ENCODE peak calls at places on chromosomes 16 and 17, in nine cellular contexts. One of them, this sample, is unnamed.

GRCh38 chr17:79615446-79615845 is 4.6 kb upstream of the RBFOX3 start:
- DNase-seq in RWPE1: no peak
- DNase-seq in GM04504: no peak
- DNase-seq in naive thymus-derived CD8-positive, alpha-beta T cell: no peak
- DNase-seq in tibial artery: no peak
- DNase-seq in fibroblast of the aortic adventitia: no peak
- DNase-seq in Calu3: no peak
- DNase-seq in caudate nucleus: no peak
- DNase-seq in DMS153: no peak
- DNase-seq in this sample: no peak

GRCh38 chr17:65366102-65366844 is 195.2 kb downstream of the AXIN2 start:
- DNase-seq in RWPE1: no peak
- DNase-seq in GM04504: no peak
- DNase-seq in naive thymus-derived CD8-positive, alpha-beta T cell: no peak
- DNase-seq in tibial artery: no peak
- DNase-seq in fibroblast of the aortic adventitia: no peak
- DNase-seq in Calu3: no peak
- DNase-seq in caudate nucleus: no peak
- DNase-seq in DMS153: no peak
- DNase-seq in this sample: no peak

GRCh38 chr17:48679385-48680096 is 42.8 kb downstream of the PRAC1 start:
- DNase-seq in RWPE1: no peak
- DNase-seq in GM04504: no peak
- DNase-seq in naive thymus-derived CD8-positive, alpha-beta T cell: no peak
- DNase-seq in tibial artery: no peak
- DNase-seq in fibroblast of the aortic adventitia: no peak
- DNase-seq in Calu3: no peak
- DNase-seq in caudate nucleus: no peak
- DNase-seq in DMS153: no peak
- DNase-seq in this sample: no peak

GRCh38 chr17:29091591-29092291 is 48.8 kb downstream of the PIPOX start:
- DNase-seq in RWPE1: no peak
- DNase-seq in GM04504: no peak
- DNase-seq in naive thymus-derived CD8-positive, alpha-beta T cell: no peak
- DNase-seq in tibial artery: no peak
- DNase-seq in fibroblast of the aortic adventitia: no peak
- DNase-seq in Calu3: no peak
- DNase-seq in caudate nucleus: no peak
- DNase-seq in DMS153: peak
- DNase-seq in this sample: no peak

GRCh38 chr16:24013054-24013636 is 177.4 kb downstream of the PRKCB start:
- DNase-seq in RWPE1: no peak
- DNase-seq in GM04504: no peak
- DNase-seq in naive thymus-derived CD8-positive, alpha-beta T cell: no peak
- DNase-seq in tibial artery: no peak
- DNase-seq in fibroblast of the aortic adventitia: no peak
- DNase-seq in Calu3: no peak
- DNase-seq in caudate nucleus: no peak
- DNase-seq in DMS153: no peak
- DNase-seq in this sample: no peak

GRCh38 chr17:43524945-43525575 is 21.1 kb downstream of the ETV4 start:
- DNase-seq in RWPE1: no peak
- DNase-seq in GM04504: no peak
- DNase-seq in naive thymus-derived CD8-positive, alpha-beta T cell: no peak
- DNase-seq in tibial artery: no peak
- DNase-seq in fibroblast of the aortic adventitia: peak
- DNase-seq in Calu3: no peak
- DNase-seq in caudate nucleus: no peak
- DNase-seq in DMS153: no peak
- DNase-seq in this sample: no peak

GRCh38 chr17:21379080-21379711 is 3.0 kb downstream of the KCNJ12 start:
- DNase-seq in RWPE1: no peak
- DNase-seq in GM04504: no peak
- DNase-seq in naive thymus-derived CD8-positive, alpha-beta T cell: no peak
- DNase-seq in tibial artery: no peak
- DNase-seq in fibroblast of the aortic adventitia: no peak
- DNase-seq in Calu3: no peak
- DNase-seq in caudate nucleus: no peak
- DNase-seq in DMS153: no peak
- DNase-seq in this sample: no peak

GRCh38 chr17:57338257-57338919 is 82.1 kb downstream of the MSI2 start:
- DNase-seq in RWPE1: no peak
- DNase-seq in GM04504: no peak
- DNase-seq in naive thymus-derived CD8-positive, alpha-beta T cell: no peak
- DNase-seq in tibial artery: no peak
- DNase-seq in fibroblast of the aortic adventitia: no peak
- DNase-seq in Calu3: no peak
- DNase-seq in caudate nucleus: no peak
- DNase-seq in DMS153: no peak
- DNase-seq in this sample: no peak

GRCh38 chr17:40574292-40574691 is 9.0 kb upstream of the CCR7 start:
- DNase-seq in RWPE1: no peak
- DNase-seq in GM04504: no peak
- DNase-seq in naive thymus-derived CD8-positive, alpha-beta T cell: no peak
- DNase-seq in tibial artery: no peak
- DNase-seq in fibroblast of the aortic adventitia: no peak
- DNase-seq in Calu3: no peak
- DNase-seq in caudate nucleus: no peak
- DNase-seq in DMS153: no peak
- DNase-seq in this sample: no peak

GRCh38 chr17:57517519-57518342 is 227.4 kb downstream of the CCDC182 start:
- DNase-seq in RWPE1: no peak
- DNase-seq in GM04504: no peak
- DNase-seq in naive thymus-derived CD8-positive, alpha-beta T cell: no peak
- DNase-seq in tibial artery: no peak
- DNase-seq in fibroblast of the aortic adventitia: no peak
- DNase-seq in Calu3: no peak
- DNase-seq in caudate nucleus: no peak
- DNase-seq in DMS153: no peak
- DNase-seq in this sample: no peak

GRCh38 chr16:54938351-54939346 is 8.0 kb downstream of the IRX5 start:
- DNase-seq in RWPE1: no peak
- DNase-seq in GM04504: peak
- DNase-seq in naive thymus-derived CD8-positive, alpha-beta T cell: no peak
- DNase-seq in tibial artery: no peak
- DNase-seq in fibroblast of the aortic adventitia: peak
- DNase-seq in Calu3: no peak
- DNase-seq in caudate nucleus: no peak
- DNase-seq in DMS153: no peak
- DNase-seq in this sample: no peak

GRCh38 chr17:76467809-76468633 is 618 bp downstream of the AANAT start:
- DNase-seq in RWPE1: no peak
- DNase-seq in GM04504: no peak
- DNase-seq in naive thymus-derived CD8-positive, alpha-beta T cell: no peak
- DNase-seq in tibial artery: no peak
- DNase-seq in fibroblast of the aortic adventitia: no peak
- DNase-seq in Calu3: no peak
- DNase-seq in caudate nucleus: no peak
- DNase-seq in DMS153: no peak
- DNase-seq in this sample: no peak

GRCh38 chr17:34883106-34884000 is 77.9 kb downstream of the CCT6B start:
- DNase-seq in RWPE1: no peak
- DNase-seq in GM04504: no peak
- DNase-seq in naive thymus-derived CD8-positive, alpha-beta T cell: no peak
- DNase-seq in tibial artery: peak
- DNase-seq in fibroblast of the aortic adventitia: no peak
- DNase-seq in Calu3: no peak
- DNase-seq in caudate nucleus: no peak
- DNase-seq in DMS153: no peak
- DNase-seq in this sample: no peak

GRCh38 chr17:10337136-10337535 is 35.7 kb downstream of the MYH13 start:
- DNase-seq in RWPE1: no peak
- DNase-seq in GM04504: peak
- DNase-seq in naive thymus-derived CD8-positive, alpha-beta T cell: no peak
- DNase-seq in tibial artery: no peak
- DNase-seq in fibroblast of the aortic adventitia: no peak
- DNase-seq in Calu3: no peak
- DNase-seq in caudate nucleus: no peak
- DNase-seq in DMS153: no peak
- DNase-seq in this sample: no peak

GRCh38 chr17:73257516-73257915 is 4.2 kb downstream of the CPSF4L start:
- DNase-seq in RWPE1: no peak
- DNase-seq in GM04504: no peak
- DNase-seq in naive thymus-derived CD8-positive, alpha-beta T cell: no peak
- DNase-seq in tibial artery: peak
- DNase-seq in fibroblast of the aortic adventitia: no peak
- DNase-seq in Calu3: no peak
- DNase-seq in caudate nucleus: no peak
- DNase-seq in DMS153: no peak
- DNase-seq in this sample: no peak

GRCh38 chr17:74748529-74749261 is at the start of gene NHERF1:
- DNase-seq in RWPE1: peak
- DNase-seq in GM04504: peak
- DNase-seq in naive thymus-derived CD8-positive, alpha-beta T cell: peak
- DNase-seq in tibial artery: peak
- DNase-seq in fibroblast of the aortic adventitia: peak
- DNase-seq in Calu3: peak
- DNase-seq in caudate nucleus: peak
- DNase-seq in DMS153: no peak
- DNase-seq in this sample: peak

GRCh38 chr17:42112552-42113176 is at the start of gene DHX58:
- DNase-seq in RWPE1: peak
- DNase-seq in GM04504: peak
- DNase-seq in naive thymus-derived CD8-positive, alpha-beta T cell: peak
- DNase-seq in tibial artery: peak
- DNase-seq in fibroblast of the aortic adventitia: peak
- DNase-seq in Calu3: peak
- DNase-seq in caudate nucleus: peak
- DNase-seq in DMS153: peak
- DNase-seq in this sample: peak

GRCh38 chr17:47742319-47743181 is 9.5 kb downstream of the TBX21 start:
- DNase-seq in RWPE1: no peak
- DNase-seq in GM04504: no peak
- DNase-seq in naive thymus-derived CD8-positive, alpha-beta T cell: peak
- DNase-seq in tibial artery: no peak
- DNase-seq in fibroblast of the aortic adventitia: no peak
- DNase-seq in Calu3: peak
- DNase-seq in caudate nucleus: no peak
- DNase-seq in DMS153: no peak
- DNase-seq in this sample: peak

GRCh38 chr16:8890549-8890921 is 8.4 kb downstream of the LITAFD start:
- DNase-seq in RWPE1: no peak
- DNase-seq in GM04504: no peak
- DNase-seq in naive thymus-derived CD8-positive, alpha-beta T cell: no peak
- DNase-seq in tibial artery: no peak
- DNase-seq in fibroblast of the aortic adventitia: no peak
- DNase-seq in Calu3: no peak
- DNase-seq in caudate nucleus: no peak
- DNase-seq in DMS153: no peak
- DNase-seq in this sample: no peak

GRCh38 chr16:11135167-11135973 is 120.6 kb downstream of the SOCS1 start:
- DNase-seq in RWPE1: peak
- DNase-seq in GM04504: peak
- DNase-seq in naive thymus-derived CD8-positive, alpha-beta T cell: no peak
- DNase-seq in tibial artery: peak
- DNase-seq in fibroblast of the aortic adventitia: peak
- DNase-seq in Calu3: no peak
- DNase-seq in caudate nucleus: no peak
- DNase-seq in DMS153: no peak
- DNase-seq in this sample: no peak

GRCh38 chr16:5042574-5043171 is 8.9 kb upstream of the NAGPA start:
- DNase-seq in RWPE1: no peak
- DNase-seq in GM04504: peak
- DNase-seq in naive thymus-derived CD8-positive, alpha-beta T cell: no peak
- DNase-seq in tibial artery: no peak
- DNase-seq in fibroblast of the aortic adventitia: no peak
- DNase-seq in Calu3: no peak
- DNase-seq in caudate nucleus: no peak
- DNase-seq in DMS153: peak
- DNase-seq in this sample: no peak

GRCh38 chr17:4033751-4034251 is 69.6 kb upstream of the ATP2A3 start:
- DNase-seq in RWPE1: no peak
- DNase-seq in GM04504: no peak
- DNase-seq in naive thymus-derived CD8-positive, alpha-beta T cell: no peak
- DNase-seq in tibial artery: no peak
- DNase-seq in fibroblast of the aortic adventitia: no peak
- DNase-seq in Calu3: no peak
- DNase-seq in caudate nucleus: no peak
- DNase-seq in DMS153: no peak
- DNase-seq in this sample: no peak

GRCh38 chr16:66357523-66357928 is 9.0 kb upstream of the CDH5 start:
- DNase-seq in RWPE1: peak
- DNase-seq in GM04504: peak
- DNase-seq in naive thymus-derived CD8-positive, alpha-beta T cell: no peak
- DNase-seq in tibial artery: no peak
- DNase-seq in fibroblast of the aortic adventitia: peak
- DNase-seq in Calu3: peak
- DNase-seq in caudate nucleus: no peak
- DNase-seq in DMS153: peak
- DNase-seq in this sample: no peak

GRCh38 chr16:84486126-84486525 is 18.3 kb downstream of the MEAK7 start:
- DNase-seq in RWPE1: no peak
- DNase-seq in GM04504: no peak
- DNase-seq in naive thymus-derived CD8-positive, alpha-beta T cell: no peak
- DNase-seq in tibial artery: no peak
- DNase-seq in fibroblast of the aortic adventitia: no peak
- DNase-seq in Calu3: no peak
- DNase-seq in caudate nucleus: no peak
- DNase-seq in DMS153: no peak
- DNase-seq in this sample: no peak

GRCh38 chr17:60415146-60415545 is 7.1 kb upstream of the CHCT1 start:
- DNase-seq in RWPE1: no peak
- DNase-seq in GM04504: no peak
- DNase-seq in naive thymus-derived CD8-positive, alpha-beta T cell: no peak
- DNase-seq in tibial artery: no peak
- DNase-seq in fibroblast of the aortic adventitia: no peak
- DNase-seq in Calu3: no peak
- DNase-seq in caudate nucleus: no peak
- DNase-seq in DMS153: no peak
- DNase-seq in this sample: no peak

GRCh38 chr17:29042679-29043538 is at the start of gene PIPOX:
- DNase-seq in RWPE1: no peak
- DNase-seq in GM04504: no peak
- DNase-seq in naive thymus-derived CD8-positive, alpha-beta T cell: no peak
- DNase-seq in tibial artery: no peak
- DNase-seq in fibroblast of the aortic adventitia: no peak
- DNase-seq in Calu3: peak
- DNase-seq in caudate nucleus: peak
- DNase-seq in DMS153: peak
- DNase-seq in this sample: no peak

GRCh38 chr16:48164907-48165715 is 9.3 kb upstream of the ABCC12 start:
- DNase-seq in RWPE1: peak
- DNase-seq in GM04504: peak
- DNase-seq in naive thymus-derived CD8-positive, alpha-beta T cell: peak
- DNase-seq in tibial artery: peak
- DNase-seq in fibroblast of the aortic adventitia: peak
- DNase-seq in Calu3: peak
- DNase-seq in caudate nucleus: peak
- DNase-seq in DMS153: no peak
- DNase-seq in this sample: peak

This sample was measured in substantia nigra.